ENCODE peak calls at places on chromosomes 3 and 15, in four cellular contexts. D, L, B and H are unnamed samples.
A peak's percentile ranks its signal among the peaks of the same experiment; 100 is the strongest.

GRCh38 chr3:123859177-123859576 is 25.0 kb downstream of the MYLK start:
- DNase-seq in D (no peak), L (no peak), B (no peak), H (no peak)

GRCh38 chr15:64749167-64749566 is 26.2 kb downstream of the RBPMS2 start:
- DNase-seq in D (no peak), L (no peak), B (no peak), H (no peak)

GRCh38 chr3:46913644-46914043 is 36.1 kb downstream of the PTH1R start:
- DNase-seq in D (no peak), L (no peak), B (no peak), H (no peak)

GRCh38 chr15:60009581-60010379 is 5.7 kb downstream of the FOXB1 start:
- DNase-seq in D (no peak), L (no peak), B (no peak), H (no peak)

GRCh38 chr15:55998478-55998877 is 5.1 kb upstream of the NEDD4 start:
- DNase-seq in D (no peak), L (no peak), B (no peak), H (no peak)

GRCh38 chr15:100111103-100112060 is 230.4 kb downstream of the ADAMTS17 start:
- DNase-seq in D (no peak), L (no peak), B (peak; percentile 14), H (no peak)

GRCh38 chr3:67853520-67853919 is 199.1 kb upstream of the SUCLG2 start:
- DNase-seq in D (no peak), L (no peak), B (no peak), H (no peak)

GRCh38 chr3:49652218-49652921 is 21.8 kb upstream of the APEH start:
- DNase-seq in D (no peak), L (no peak), B (no peak), H (no peak)

GRCh38 chr3:69248394-69248793 is 126.0 kb upstream of the LMOD3 start:
- DNase-seq in D (no peak), L (no peak), B (peak; percentile 10), H (no peak)

GRCh38 chr15:36961956-36962355 is 138.4 kb downstream of the MEIS2 start:
- DNase-seq in D (no peak), L (no peak), B (no peak), H (no peak)

GRCh38 chr3:3081659-3082546 is 28.3 kb downstream of the IL5RA start:
- DNase-seq in D (no peak), L (no peak), B (no peak), H (no peak)

GRCh38 chr15:71810256-71811035 is at the start of gene NR2E3:
- DNase-seq in D (no peak), L (no peak), B (no peak), H (no peak)

GRCh38 chr3:24255414-24255813 is 239.2 kb downstream of the THRB start:
- DNase-seq in D (no peak), L (no peak), B (no peak), H (no peak)

GRCh38 chr3:52248816-52249547 is 3.4 kb downstream of the PPM1M start:
- DNase-seq in D (no peak), L (no peak), B (no peak), H (no peak)

GRCh38 chr15:73265536-73266153 is 103.1 kb downstream of the HCN4 start:
- DNase-seq in D (peak; percentile 75), L (peak; percentile 46), B (peak; percentile 52), H (peak; percentile 67)

GRCh38 chr3:173993299-173993698 is 595.8 kb downstream of the NLGN1 start:
- DNase-seq in D (no peak), L (no peak), B (peak; percentile 1), H (peak; percentile 20)

GRCh38 chr3:107938128-107938527 is 152.7 kb downstream of the CD47 start:
- DNase-seq in D (peak; percentile 32), L (no peak), B (peak; percentile 4), H (peak; percentile 9)

GRCh38 chr3:30730967-30731366 is 124.6 kb downstream of the TGFBR2 start:
- DNase-seq in D (no peak), L (no peak), B (no peak), H (no peak)

GRCh38 chr15:51726302-51727073 is 11.0 kb downstream of the LYSMD2 start:
- DNase-seq in D (peak; percentile 59), L (peak; percentile 74), B (peak; percentile 10), H (peak; percentile 16)

GRCh38 chr15:45186771-45187577 is 792 bp downstream of the SHF start:
- DNase-seq in D (peak; percentile 46), L (peak; percentile 5), B (peak; percentile 28), H (no peak)

GRCh38 chr3:188817103-188817919 is 354.5 kb upstream of the TPRG1 start:
- DNase-seq in D (no peak), L (no peak), B (no peak), H (no peak)

GRCh38 chr3:119288669-119289068 is 5.5 kb upstream of the ARHGAP31 start:
- DNase-seq in D (no peak), L (no peak), B (no peak), H (no peak)

GRCh38 chr3:119290613-119291012 is 3.6 kb upstream of the ARHGAP31 start:
- DNase-seq in D (no peak), L (no peak), B (no peak), H (no peak)

GRCh38 chr3:119291062-119291700 is 3.0 kb upstream of the ARHGAP31 start:
- DNase-seq in D (no peak), L (no peak), B (no peak), H (no peak)

GRCh38 chr3:119292666-119293065 is 1.5 kb upstream of the ARHGAP31 start:
- DNase-seq in D (no peak), L (no peak), B (no peak), H (no peak)

GRCh38 chr3:119289371-119289770 is 4.8 kb upstream of the ARHGAP31 start:
- DNase-seq in D (no peak), L (no peak), B (no peak), H (no peak)
- TF ChIP-seq ELF4 in D (no peak), L (no peak), B (no peak), H (no peak)

GRCh38 chr3:22228705-22229104 is 477.7 kb upstream of the ZNF385D start:
- DNase-seq in D (no peak), L (no peak), B (no peak), H (no peak)
- TF ChIP-seq ELF4 in D (no peak), L (no peak), B (no peak), H (no peak)

GRCh38 chr3:184506579-184506978 is 55.0 kb upstream of the EPHB3 start:
- DNase-seq in D (no peak), L (no peak), B (no peak), H (no peak)

GRCh38 chr3:184505479-184505878 is 56.1 kb upstream of the EPHB3 start:
- DNase-seq in D (no peak), L (no peak), B (no peak), H (no peak)

GRCh38 chr3:184503647-184504046 is 57.9 kb upstream of the EPHB3 start:
- DNase-seq in D (no peak), L (no peak), B (no peak), H (no peak)

GRCh38 chr3:184502123-184502667 is 59.4 kb upstream of the EPHB3 start:
- DNase-seq in D (no peak), L (no peak), B (no peak), H (no peak)

GRCh38 chr3:184505053-184505452 is 56.5 kb upstream of the EPHB3 start:
- DNase-seq in D (no peak), L (no peak), B (no peak), H (no peak)
- TF ChIP-seq ELF4 in D (no peak), L (no peak), B (no peak), H (no peak)

GRCh38 chr3:150467381-150467780 is 59.3 kb downstream of the TSC22D2 start:
- DNase-seq in D (no peak), L (no peak), B (no peak), H (no peak)

GRCh38 chr3:150472421-150472820 is 64.3 kb downstream of the TSC22D2 start:
- DNase-seq in D (no peak), L (no peak), B (no peak), H (no peak)

GRCh38 chr3:150464684-150465083 is 56.6 kb downstream of the TSC22D2 start:
- DNase-seq in D (no peak), L (no peak), B (no peak), H (no peak)

GRCh38 chr3:150469931-150470740 is 62.0 kb downstream of the TSC22D2 start:
- DNase-seq in D (no peak), L (no peak), B (no peak), H (no peak)

GRCh38 chr3:150469031-150469930 is 61.2 kb downstream of the TSC22D2 start:
- DNase-seq in D (no peak), L (peak; percentile 33), B (peak; percentile 39), H (peak; percentile 10)
- TF ChIP-seq ELF4 in D (no peak), L (no peak), B (no peak), H (no peak)

GRCh38 chr3:110391045-110391444 is 680.6 kb upstream of the NECTIN3 start:
- DNase-seq in D (no peak), L (no peak), B (no peak), H (no peak)

GRCh38 chr3:110389005-110389404 is 682.6 kb upstream of the NECTIN3 start:
- DNase-seq in D (no peak), L (no peak), B (no peak), H (no peak)

GRCh38 chr3:110397115-110397514 is 674.5 kb upstream of the NECTIN3 start:
- DNase-seq in D (no peak), L (no peak), B (peak; percentile 97), H (no peak)

DNA sequence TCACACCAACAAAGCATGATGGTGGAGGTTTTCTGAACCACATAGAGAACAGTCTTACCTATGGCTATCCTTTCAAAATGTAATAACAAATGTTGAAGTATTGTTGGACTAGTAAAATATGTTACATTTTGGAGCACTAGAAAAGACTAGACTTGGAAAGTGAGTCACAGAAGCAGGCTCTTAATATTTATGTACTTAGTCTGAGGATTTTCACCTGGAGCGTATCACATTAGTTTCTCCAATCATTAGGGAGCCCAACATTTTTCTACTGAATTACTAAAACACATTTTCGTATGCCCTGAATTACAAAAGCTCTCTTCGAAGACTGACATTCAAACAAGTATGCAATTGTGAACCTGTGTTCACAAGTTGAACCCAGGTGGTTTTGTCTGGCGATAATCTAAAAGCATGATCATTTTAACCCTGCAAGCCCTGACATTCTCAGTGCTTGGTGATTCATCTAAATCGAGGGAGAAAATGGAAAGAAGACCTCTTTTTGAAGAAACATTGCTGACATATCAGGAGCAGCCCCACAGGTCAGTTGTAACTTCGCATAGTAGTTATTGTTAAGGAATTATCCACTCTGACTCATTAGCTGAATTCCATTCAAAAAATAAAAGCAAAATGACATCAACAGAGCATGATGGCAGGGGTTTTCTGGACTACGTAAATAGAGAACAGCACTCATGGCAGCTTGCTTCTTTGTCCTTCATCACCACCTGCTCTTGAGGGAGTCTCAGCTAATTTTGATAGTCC is 679.8 kb upstream of the NECTIN3 start:
- DNase-seq in D (no peak), L (no peak), B (no peak), H (no peak)
- TF ChIP-seq ELF4 in D (no peak), L (no peak), B (no peak), H (no peak)